ENCODE peak calls at places on chromosomes 7 and 10, in nine cellular contexts. T is head of caudate nucleus; I is A673; U is GM23248; L is DMS153; E is adrenal gland; O is NCI-H2029; H is GM04504; M is stimulated activated CD4-positive, alpha-beta T cell treated with anti-CD3 and anti-CD28 coated beads, Interleukin-4, amount 100 ng/mL, for 1 hour. X is an unnamed sample.

GRCh38 chr7:143367972-143368371 is 5.5 kb upstream of the FAM131B start:
- DNase-seq in T (no peak), I (no peak), U (peak; percentile 45), L (no peak), E (no peak), O (no peak), H (no peak), M (no peak), X (no peak)

GRCh38 chr10:7111574-7111973 is 299.3 kb downstream of the SFMBT2 start:
- DNase-seq in T (no peak), I (no peak), U (peak; percentile 80), L (no peak), E (no peak), O (no peak), H (peak; percentile 29), M (no peak), X (no peak)

GRCh38 chr10:44068716-44069482 is 316.0 kb downstream of the CXCL12 start:
- DNase-seq in T (no peak), I (no peak), U (peak; percentile 76), L (no peak), E (no peak), O (no peak), H (no peak), M (no peak), X (no peak)

GRCh38 chr10:97224483-97225435 is 39.0 kb upstream of the SLIT1 start:
- DNase-seq in T (no peak), I (no peak), U (peak; percentile 51), L (no peak), E (no peak), O (no peak), H (no peak), M (no peak), X (no peak)

GRCh38 chr7:95126053-95126709 is 198.2 kb downstream of the PON1 start:
- DNase-seq in T (no peak), I (no peak), U (no peak), L (peak; percentile 8), E (no peak), O (peak; percentile 3), H (no peak), M (no peak), X (no peak)

GRCh38 chr7:85806321-85806720 is 619.5 kb upstream of the SEMA3D start:
- DNase-seq in T (no peak), I (peak; percentile 5), U (no peak), L (no peak), E (no peak), O (no peak), H (no peak), M (no peak), X (peak; percentile 54)

GRCh38 chr7:101397770-101398324 is 35.2 kb downstream of the COL26A1 start:
- DNase-seq in T (no peak), I (no peak), U (no peak), L (no peak), E (no peak), O (no peak), H (no peak), M (no peak), X (no peak)

GRCh38 chr10:50794490-50794889 is 54.8 kb downstream of the ASAH2B start:
- DNase-seq in T (no peak), I (no peak), U (peak; percentile 34), L (no peak), E (no peak), O (no peak), H (no peak), M (no peak), X (no peak)

GRCh38 chr7:14697684-14698083 is 204.9 kb downstream of the DGKB start:
- DNase-seq in T (no peak), I (no peak), U (no peak), L (no peak), E (no peak), O (no peak), H (no peak), M (no peak), X (no peak)

GRCh38 chr10:75228834-75229233 is 6.9 kb downstream of the COMTD1 start:
- DNase-seq in T (no peak), I (no peak), U (peak; percentile 36), L (no peak), E (no peak), O (no peak), H (no peak), M (no peak), X (no peak)

GRCh38 chr7:97166308-97166707 is 48.8 kb downstream of the SDHAF3 start:
- DNase-seq in T (no peak), I (no peak), U (no peak), L (no peak), E (no peak), O (no peak), H (no peak), M (no peak), X (no peak)

GRCh38 chr10:116566932-116567331 is 21.2 kb downstream of the PNLIP start:
- DNase-seq in T (no peak), I (no peak), U (no peak), L (no peak), E (no peak), O (no peak), H (no peak), M (no peak), X (no peak)

GRCh38 chr10:71045188-71045841 is 156.9 kb upstream of the PCBD1 start:
- DNase-seq in T (peak; percentile 32), I (no peak), U (no peak), L (no peak), E (no peak), O (no peak), H (no peak), M (no peak), X (no peak)

GRCh38 chr10:9860045-9860444 is 1157.6 kb upstream of the CELF2 start:
- DNase-seq in T (no peak), I (no peak), U (peak; percentile 4), L (no peak), E (no peak), O (no peak), H (no peak), M (no peak), X (no peak)

GRCh38 chr7:72254455-72254854 is 157.7 kb downstream of the CALN1 start:
- DNase-seq in T (no peak), I (no peak), U (no peak), L (no peak), E (no peak), O (no peak), H (no peak), M (no peak), X (no peak)

GRCh38 chr10:101442456-101442800 is 88.5 kb downstream of the BTRC start:
- DNase-seq in T (no peak), I (no peak), U (no peak), L (no peak), E (no peak), O (no peak), H (no peak), M (no peak), X (no peak)

GRCh38 chr10:17671307-17671706 is 27.4 kb downstream of the STAM start:
- DNase-seq in T (no peak), I (no peak), U (no peak), L (no peak), E (no peak), O (no peak), H (no peak), M (no peak), X (peak; percentile 73)